ENCODE peak calls at places on chromosomes 5 and 9, in seven cellular contexts. K, B, H, Z, X, I and F are unnamed samples.

GRCh38 chr9:120966005-120966369 is 39.4 kb upstream of the TRAF1 start:
- DNase-seq in I (no peak), B (no peak), X (no peak), H (no peak), K (no peak), Z (no peak), F (no peak)

GRCh38 chr9:137804908-137805356 is 72.7 kb upstream of the CACNA1B start:
- DNase-seq in B (peak; percentile 40), Z (peak; percentile 13), I (no peak), X (no peak), K (peak; percentile 63), H (no peak), F (no peak)

GRCh38 chr5:74471875-74472274 is 168.7 kb downstream of the ENC1 start:
- DNase-seq in Z (no peak), K (no peak), I (no peak), H (no peak), X (no peak), B (no peak), F (no peak)

GRCh38 chr5:96146675-96147074 is 185.0 kb upstream of the ELL2 start:
- DNase-seq in B (peak; percentile 39), X (no peak), K (peak; percentile 94), I (no peak), H (no peak), Z (peak; percentile 41), F (no peak)

GRCh38 chr5:124650960-124651662 is 95.3 kb downstream of the ZNF608 start:
- DNase-seq in K (no peak), Z (no peak), X (no peak), I (no peak), H (no peak), B (no peak), F (peak; percentile 31)

GRCh38 chr5:41863871-41864486 is 6.2 kb downstream of the OXCT1 start:
- DNase-seq in I (no peak), K (peak; percentile 63), Z (no peak), H (no peak), B (no peak), X (no peak), F (no peak)

GRCh38 chr9:122099271-122099869 is 6.3 kb upstream of the TTLL11 start:
- DNase-seq in B (peak; percentile 88), Z (peak; percentile 79), I (peak; percentile 91), K (peak; percentile 90), X (peak; percentile 81), H (peak; percentile 85), F (peak; percentile 83)

GRCh38 chr5:4252322-4252721 is 656.7 kb downstream of the IRX1 start:
- DNase-seq in I (no peak), X (no peak), B (no peak), Z (no peak), H (no peak), K (no peak), F (no peak)

GRCh38 chr9:125752070-125752628 is 5.0 kb downstream of the PBX3 start:
- DNase-seq in B (no peak), I (no peak), K (no peak), Z (peak; percentile 31), H (no peak), X (no peak), F (no peak)

GRCh38 chr5:77430726-77431125 is 61.4 kb downstream of the WDR41 start:
- DNase-seq in H (no peak), Z (no peak), I (no peak), B (no peak), X (no peak), K (peak; percentile 44), F (no peak)

GRCh38 chr9:76615149-76615548 is 149.1 kb upstream of the PCA3 start:
- DNase-seq in I (no peak), B (no peak), X (no peak), K (no peak), H (no peak), Z (no peak), F (no peak)

GRCh38 chr5:51345106-51345505 is 38.1 kb upstream of the ISL1 start:
- DNase-seq in Z (peak; percentile 23), I (no peak), B (peak; percentile 19), H (no peak), X (no peak), K (peak; percentile 29), F (no peak)

GRCh38 chr5:139962445-139962844 is 80.7 kb downstream of the NRG2 start:
- DNase-seq in H (peak; percentile 19), I (no peak), B (no peak), K (no peak), X (peak; percentile 15), Z (no peak), F (no peak)

GRCh38 chr5:57163553-57164006 is 10.3 kb upstream of the GPBP1 start:
- DNase-seq in K (no peak), Z (no peak), I (no peak), X (no peak), H (no peak), B (no peak), F (no peak)

GRCh38 chr5:175464414-175465233 is 13.7 kb upstream of the SFXN1 start:
- DNase-seq in X (no peak), K (peak; percentile 52), I (no peak), H (peak; percentile 47), B (peak; percentile 70), Z (peak; percentile 74), F (peak; percentile 80)

GRCh38 chr9:109811876-109812275 is 31.9 kb downstream of the PALM2AKAP2 start:
- DNase-seq in X (no peak), I (no peak), K (no peak), B (no peak), Z (no peak), H (no peak), F (no peak)

GRCh38 chr5:14829396-14829795 is 42.2 kb downstream of the ANKH start:
- DNase-seq in K (no peak), X (no peak), I (no peak), H (no peak), Z (no peak), B (no peak), F (no peak)

GRCh38 chr9:2417730-2418129 is 203.9 kb upstream of the VLDLR start:
- DNase-seq in Z (no peak), B (no peak), H (no peak), X (no peak), K (no peak), I (no peak), F (no peak)

GRCh38 chr5:133580618-133581017 is 31.7 kb downstream of the FSTL4 start:
- DNase-seq in I (no peak), X (no peak), H (no peak), K (no peak), B (no peak), Z (no peak), F (no peak)

GRCh38 chr5:173953528-173954090 is 35.4 kb upstream of the C5orf47 start:
- DNase-seq in X (no peak), H (no peak), B (no peak), K (peak; percentile 69), Z (no peak), I (no peak), F (no peak)

GRCh38 chr5:143479394-143479793 is 75.9 kb upstream of the NR3C1 start:
- DNase-seq in X (no peak), I (no peak), B (peak; percentile 81), K (no peak), H (no peak), Z (peak; percentile 69), F (no peak)

GRCh38 chr9:22693151-22693550 is 246.5 kb downstream of the DMRTA1 start:
- DNase-seq in X (no peak), Z (no peak), K (no peak), I (no peak), B (no peak), H (no peak), F (no peak)

GRCh38 chr9:34628656-34629491 is at the start of gene ARID3C:
- DNase-seq in X (no peak), I (peak; percentile 56), K (peak; percentile 62), Z (no peak), B (peak; percentile 49), H (no peak), F (peak; percentile 41)
- TF ChIP-seq CTCF in X (no peak), I (no peak), K (no peak), Z (no peak), B (no peak), H (no peak), F (no peak)

GRCh38 chr5:50320131-50320749 is 120.8 kb downstream of the EMB start:
- DNase-seq in X (no peak), H (no peak), B (peak; percentile 13), K (peak; percentile 1), Z (peak; percentile 34), I (no peak), F (no peak)
- TF ChIP-seq CTCF in X (no peak), H (no peak), B (peak; percentile 72), K (no peak), Z (peak; percentile 72), I (no peak), F (no peak)

GRCh38 chr5:141149812-141150211 is at the start of gene PCDHB6:
- DNase-seq in Z (peak; percentile 6), K (peak; percentile 2), B (peak; percentile 26), I (no peak), H (no peak), X (no peak), F (no peak)
- TF ChIP-seq CTCF in Z (no peak), K (peak; percentile 8), B (peak; percentile 28), I (no peak), H (no peak), X (no peak), F (no peak)

GRCh38 chr9:71669265-71669975 is 98.9 kb downstream of the CEMIP2 start:
- DNase-seq in B (no peak), H (no peak), Z (no peak), K (no peak), I (no peak), X (no peak), F (no peak)
- TF ChIP-seq CTCF in B (no peak), H (no peak), Z (no peak), K (no peak), I (no peak), X (peak; percentile 14), F (no peak)

DNA sequence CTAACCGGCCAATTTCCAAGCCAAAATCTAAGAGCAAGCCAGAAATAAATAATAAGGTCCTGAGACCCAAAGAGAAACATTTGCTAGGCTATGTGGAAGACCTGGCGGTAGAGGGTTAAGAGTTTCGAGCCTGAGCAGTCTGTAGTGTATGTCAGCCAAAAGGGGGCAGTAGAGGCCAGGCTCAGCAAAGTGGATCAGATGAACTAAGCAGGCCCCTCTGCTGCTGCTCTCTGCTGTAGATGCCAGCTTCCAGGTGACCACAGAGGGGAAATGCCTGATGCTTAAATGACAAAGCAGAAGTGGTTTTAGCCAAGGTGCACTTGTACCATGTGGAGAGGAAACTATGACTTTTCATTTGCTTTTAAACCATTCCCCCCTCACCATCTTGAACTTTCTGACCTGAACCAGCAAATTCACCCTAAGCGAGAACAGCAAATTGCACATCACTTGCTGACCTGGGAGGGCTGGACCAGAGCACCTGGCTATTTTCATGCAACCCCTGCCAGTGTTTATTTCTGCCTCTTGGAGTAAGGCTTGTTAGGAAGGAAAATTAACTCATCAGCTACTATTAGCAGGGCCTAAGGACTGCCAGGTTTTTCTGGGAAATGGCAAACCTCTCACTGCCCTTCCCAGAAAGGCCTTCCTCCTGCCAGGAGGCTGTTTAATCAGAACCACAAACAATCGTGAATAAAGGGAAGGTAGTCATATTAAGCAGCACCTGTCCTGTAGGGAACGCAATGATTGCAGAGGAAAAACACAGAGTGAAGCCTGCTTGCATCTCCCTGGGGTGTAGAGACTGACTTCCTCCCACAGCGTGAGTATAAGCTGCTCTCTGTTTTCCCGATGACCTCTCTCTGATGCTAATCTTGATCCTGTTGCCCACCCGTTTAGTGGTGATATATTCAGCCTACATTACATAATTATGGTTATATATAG is 818.2 kb downstream of the TLR4 start:
- DNase-seq in Z (peak; percentile 73), K (peak; percentile 30), X (no peak), H (no peak), I (no peak), B (peak; percentile 25), F (peak; percentile 60)
- TF ChIP-seq CTCF in Z (peak; percentile 77), K (peak; percentile 51), X (peak; percentile 79), H (no peak), I (no peak), B (peak; percentile 41), F (peak; percentile 71)

GRCh38 chr5:63877961-63878360 is 84.3 kb downstream of the HTR1A start:
- DNase-seq in H (no peak), B (no peak), Z (no peak), X (no peak), K (no peak), I (no peak), F (no peak)
- TF ChIP-seq CTCF in H (no peak), B (no peak), Z (no peak), X (no peak), K (no peak), I (no peak), F (no peak)